ENCODE peak calls at places on chromosomes 16 and 17, in four cellular contexts. B is left ventricle myocardium inferior; I is CD4-positive, alpha-beta T cell; A is breast epithelium. O is an unnamed sample.

GRCh38 chr16:78748471-78748929 is 649.0 kb downstream of the WWOX start:
- DNase-seq in I (no peak), A (no peak), B (no peak), O (no peak)

GRCh38 chr16:51056331-51056730 is 94.7 kb downstream of the SALL1 start:
- DNase-seq in I (no peak), A (no peak), B (no peak), O (no peak)

GRCh38 chr16:50395763-50396710 is 27.2 kb upstream of the BRD7 start:
- DNase-seq in A (no peak), B (no peak), I (peak), O (no peak)

GRCh38 chr17:36183001-36183810 is 6.8 kb upstream of the TBC1D3B start:
- DNase-seq in B (peak), A (peak), I (no peak), O (no peak)

GRCh38 chr17:77530591-77530990 is 389.8 kb downstream of the SEC14L1 start:
- DNase-seq in B (no peak), A (no peak), I (no peak), O (no peak)

GRCh38 chr16:27463741-27464662 is 62.0 kb downstream of the IL21R start:
- DNase-seq in I (peak), A (no peak), B (no peak), O (no peak)

GRCh38 chr17:45246861-45247428 is 14.9 kb downstream of the SPATA32 start:
- DNase-seq in A (no peak), B (no peak), I (peak), O (no peak)

GRCh38 chr16:76335187-76335974 is 58.2 kb downstream of the CNTNAP4 start:
- DNase-seq in B (no peak), I (no peak), A (no peak), O (no peak)

DNA sequence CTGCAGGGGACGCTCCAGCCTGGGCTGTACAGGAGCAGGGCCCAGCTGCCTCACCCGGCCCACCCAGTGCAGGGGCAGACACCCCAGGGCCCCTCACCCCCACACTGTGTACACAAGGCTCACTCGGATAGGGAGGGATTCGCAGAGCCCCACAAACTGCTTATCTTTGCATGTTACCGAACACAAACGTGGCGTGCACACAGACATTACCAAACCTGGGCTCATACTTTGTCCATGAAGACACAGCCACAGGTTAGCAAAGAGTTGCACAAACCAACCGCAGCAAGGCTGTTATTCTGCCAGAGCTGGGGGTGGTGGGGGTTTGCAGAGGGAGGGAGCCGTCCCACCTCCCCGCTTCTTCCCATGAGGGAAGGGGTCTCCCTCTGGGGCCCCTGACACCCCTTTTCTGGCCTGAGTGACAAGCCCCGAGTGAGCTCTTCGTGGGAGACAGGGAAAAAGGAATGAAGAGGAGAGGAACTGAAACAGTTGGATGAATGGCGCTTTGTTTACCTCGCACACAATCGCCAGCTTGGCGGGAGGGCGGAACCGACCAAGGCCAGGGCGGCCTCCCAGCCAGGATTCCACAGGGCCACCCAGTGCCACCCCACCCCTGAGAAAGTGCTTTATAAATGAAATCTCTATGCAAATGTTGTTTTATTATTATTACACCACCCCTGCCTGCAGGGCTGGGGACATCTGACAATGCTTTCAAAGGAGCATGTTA is 434 bp upstream of the CPSF4L start:
- DNase-seq in A (peak), B (no peak), I (no peak), O (peak)
- H3K27ac ChIP-seq in A (peak), B (no peak), I (no peak), O (peak)

GRCh38 chr17:83111516-83112282 is 32.3 kb downstream of the METRNL start:
- DNase-seq in I (no peak), A (no peak), B (no peak), O (no peak)

GRCh38 chr17:83108709-83109108 is 29.3 kb downstream of the METRNL start:
- DNase-seq in I (no peak), A (no peak), B (no peak), O (no peak)

GRCh38 chr17:83109386-83109785 is 30.0 kb downstream of the METRNL start:
- DNase-seq in A (no peak), I (no peak), B (no peak), O (no peak)

GRCh38 chr17:83109793-83110645 is 30.6 kb downstream of the METRNL start:
- DNase-seq in I (no peak), A (peak), B (peak), O (no peak)

GRCh38 chr17:83110755-83111154 is 31.3 kb downstream of the METRNL start:
- DNase-seq in A (no peak), I (no peak), B (no peak), O (no peak)
- H3K27ac ChIP-seq in A (no peak), I (no peak), B (peak), O (no peak)

GRCh38 chr16:89058812-89059211 is 34.8 kb upstream of the ACSF3 start:
- DNase-seq in B (no peak), I (no peak), A (no peak), O (no peak)

GRCh38 chr16:89061590-89062380 is 31.9 kb upstream of the ACSF3 start:
- DNase-seq in B (no peak), A (no peak), I (no peak), O (no peak)

GRCh38 chr16:89062389-89063345 is 31.0 kb upstream of the ACSF3 start:
- DNase-seq in A (no peak), I (no peak), B (no peak), O (no peak)

GRCh38 chr16:89060207-89060794 is 33.4 kb upstream of the ACSF3 start:
- DNase-seq in B (no peak), A (no peak), I (no peak), O (no peak)

DNA sequence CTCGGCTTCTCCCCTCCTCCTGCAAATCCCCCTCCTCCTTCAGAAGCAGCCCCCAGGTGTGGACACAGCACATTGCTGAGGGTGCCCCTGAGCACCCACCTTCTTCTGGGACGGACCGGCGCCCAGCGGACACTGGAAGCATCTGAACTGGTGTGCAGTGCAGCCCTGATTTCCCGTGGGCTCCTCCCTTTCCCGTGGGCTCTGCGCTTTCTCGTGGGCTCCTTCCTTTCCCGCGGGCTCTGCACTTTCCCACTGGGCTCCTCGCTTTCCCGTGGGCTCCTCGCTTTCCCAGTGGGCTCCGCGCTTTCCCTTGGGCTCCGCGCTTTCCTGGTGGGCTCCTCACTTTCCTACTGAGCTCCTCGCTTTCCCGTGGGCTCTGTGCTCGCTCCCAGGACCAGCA is 32.6 kb upstream of the ACSF3 start:
- DNase-seq in A (no peak), I (no peak), B (no peak), O (no peak)
- H3K27ac ChIP-seq in A (no peak), I (no peak), B (no peak), O (no peak)

GRCh38 chr16:19704321-19705130 is 13.5 kb downstream of the KNOP1 start:
- DNase-seq in B (no peak), I (no peak), A (no peak), O (no peak)
- H3K27ac ChIP-seq in B (peak), I (no peak), A (peak), O (peak)

GRCh38 chr17:31532161-31532515 is 140.7 kb downstream of the RAB11FIP4 start:
- DNase-seq in A (no peak), B (no peak), I (no peak), O (no peak)
- H3K27ac ChIP-seq in A (no peak), B (no peak), I (no peak), O (no peak)

DNA sequence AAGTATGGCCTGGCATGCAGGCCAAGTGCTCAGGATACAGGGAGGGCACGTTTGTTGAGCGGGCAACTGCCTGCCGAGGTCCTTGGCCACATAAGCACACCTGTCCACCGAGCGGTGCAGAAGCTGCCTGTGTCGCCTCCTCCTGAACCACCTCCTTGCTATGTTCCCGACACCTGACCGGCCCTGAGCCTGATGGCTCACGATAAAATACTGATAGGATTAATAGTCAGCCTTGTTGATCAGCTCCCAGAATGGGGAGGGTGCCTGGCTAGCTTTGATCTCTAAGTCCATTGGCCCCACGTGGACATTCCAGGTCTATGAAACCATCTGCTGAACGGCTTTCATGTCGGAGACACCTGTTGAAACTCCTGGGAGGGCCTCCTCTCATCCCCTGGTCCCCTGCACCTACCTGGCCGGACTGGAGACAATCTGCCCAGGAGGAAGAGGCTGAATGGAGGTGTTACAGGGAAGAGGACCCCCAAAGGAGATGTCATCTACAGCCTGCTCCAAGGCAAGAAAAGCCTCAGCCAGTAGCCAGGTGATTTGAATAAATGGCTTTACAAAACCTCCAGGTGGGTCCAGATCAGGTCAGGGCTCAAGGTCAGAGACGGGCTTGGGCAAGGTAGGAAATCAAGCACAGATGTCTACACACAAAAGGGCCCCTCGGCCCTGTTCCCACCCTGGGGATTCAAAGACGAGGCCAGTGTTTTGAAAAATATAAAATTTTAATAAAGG is 33.4 kb downstream of the AXIN2 start:
- DNase-seq in B (no peak), I (no peak), A (no peak), O (no peak)
- H3K27ac ChIP-seq in B (no peak), I (no peak), A (no peak), O (no peak)